ENCODE peak calls at places on chromosomes 7 and 10, in ten cellular contexts. N is mucosa of gallbladder, S is NCI-H1105 treated with DMSO at 0.1 percent for 48 hours, B is HTR-8/SVneo, P is left lung, Q is transverse colon, Z is NCI-H774, A is fibroblast of mammary gland, I is fibroblast of lung, Y is SHP77 treated with DMSO at 0.1 percent for 48 hours. F is an unnamed sample.

GRCh38 chr10:64257704-64258103 is 736.5 kb downstream of the REEP3 start:
- DNase-seq in N (no peak), S (no peak), B (no peak), P (no peak), Q (no peak), Z (no peak), A (no peak), I (no peak), Y (no peak), F (no peak)

GRCh38 chr7:80584778-80585177 is 53.7 kb upstream of the CD36 start:
- DNase-seq in N (no peak), S (no peak), B (no peak), P (no peak), Q (no peak), Z (no peak), A (peak), I (peak), Y (no peak), F (no peak)

GRCh38 chr10:97539523-97540200 is 32.9 kb upstream of the ANKRD2 start:
- DNase-seq in N (no peak), S (no peak), B (peak), P (peak), Q (no peak), Z (no peak), A (peak), I (peak), Y (no peak), F (no peak)

GRCh38 chr7:124412531-124412930 is 353.1 kb downstream of the GPR37 start:
- DNase-seq in N (no peak), S (no peak), B (no peak), P (no peak), Q (no peak), Z (no peak), A (no peak), I (no peak), Y (no peak), F (no peak)

GRCh38 chr10:28569506-28570159 is 36.7 kb downstream of the WAC start:
- DNase-seq in N (no peak), S (no peak), B (no peak), P (no peak), Q (no peak), Z (peak), A (peak), I (peak), Y (no peak), F (no peak)

GRCh38 chr10:124482401-124482800 is 20.8 kb downstream of the LHPP start:
- DNase-seq in N (no peak), S (no peak), B (no peak), P (no peak), Q (no peak), Z (no peak), A (no peak), I (no peak), Y (no peak), F (no peak)

GRCh38 chr7:17554341-17555015 is 256.0 kb downstream of the AHR start:
- DNase-seq in N (no peak), S (no peak), B (no peak), P (no peak), Q (no peak), Z (no peak), A (no peak), I (no peak), Y (no peak), F (no peak)

GRCh38 chr10:69960606-69961167 is 92.0 kb upstream of the MACROH2A2 start:
- DNase-seq in N (no peak), S (no peak), B (no peak), P (no peak), Q (no peak), Z (no peak), A (no peak), I (no peak), Y (no peak), F (no peak)

GRCh38 chr10:22253578-22253882 is 35.7 kb upstream of the EBLN1 start:
- DNase-seq in N (no peak), S (no peak), B (no peak), P (peak), Q (peak), Z (peak), A (no peak), I (no peak), Y (no peak), F (no peak)

GRCh38 chr7:129394982-129395906 is 39.0 kb upstream of the STRIP2 start:
- DNase-seq in N (no peak), S (no peak), B (no peak), P (no peak), Q (no peak), Z (no peak), A (no peak), I (no peak), Y (no peak), F (no peak)

GRCh38 chr10:68099736-68100135 is 9.6 kb upstream of the MYPN start:
- DNase-seq in N (no peak), S (no peak), B (no peak), P (no peak), Q (no peak), Z (no peak), A (peak), I (peak), Y (no peak), F (no peak)

GRCh38 chr7:16644624-16644986 is 949 bp downstream of the ANKMY2 start:
- DNase-seq in N (peak), S (peak), B (no peak), P (peak), Q (peak), Z (no peak), A (peak), I (peak), Y (no peak), F (peak)

GRCh38 chr10:125550362-125550761 is 132.6 kb downstream of the TEX36 start:
- DNase-seq in N (no peak), S (no peak), B (no peak), P (no peak), Q (no peak), Z (no peak), A (no peak), I (no peak), Y (no peak), F (no peak)

GRCh38 chr10:79073784-79074432 is 5.1 kb downstream of the ZMIZ1 start:
- DNase-seq in N (peak), S (peak), B (no peak), P (no peak), Q (peak), Z (no peak), A (peak), I (peak), Y (no peak), F (no peak)

GRCh38 chr10:103936022-103936421 is 18.0 kb upstream of the STN1 start:
- DNase-seq in N (no peak), S (no peak), B (no peak), P (no peak), Q (no peak), Z (no peak), A (no peak), I (no peak), Y (no peak), F (no peak)

GRCh38 chr7:95066736-95067530 is 159.5 kb downstream of the PPP1R9A start:
- DNase-seq in N (no peak), S (no peak), B (peak), P (no peak), Q (no peak), Z (no peak), A (peak), I (peak), Y (no peak), F (no peak)

GRCh38 chr10:36725581-36726520 is 399.5 kb upstream of the ANKRD30A start:
- DNase-seq in N (no peak), S (peak), B (peak), P (no peak), Q (no peak), Z (no peak), A (peak), I (peak), Y (no peak), F (no peak)

GRCh38 chr10:7533657-7534479 is 123.0 kb upstream of the SFMBT2 start:
- DNase-seq in N (no peak), S (no peak), B (no peak), P (no peak), Q (no peak), Z (no peak), A (no peak), I (no peak), Y (no peak), F (no peak)

GRCh38 chr7:30173058-30173897 is 38.5 kb downstream of the MTURN start:
- DNase-seq in N (peak), S (peak), B (peak), P (peak), Q (peak), Z (peak), A (peak), I (peak), Y (peak), F (no peak)

GRCh38 chr10:28072573-28072972 is 73.7 kb upstream of the ODAD2 start:
- DNase-seq in N (no peak), S (no peak), B (no peak), P (no peak), Q (no peak), Z (no peak), A (peak), I (no peak), Y (no peak), F (no peak)

GRCh38 chr10:114021135-114021534 is 22.5 kb upstream of the ADRB1 start:
- DNase-seq in N (no peak), S (no peak), B (no peak), P (peak), Q (no peak), Z (no peak), A (no peak), I (no peak), Y (no peak), F (no peak)

GRCh38 chr10:76089626-76090185 is 658.3 kb downstream of the LRMDA start:
- DNase-seq in N (no peak), S (no peak), B (no peak), P (no peak), Q (no peak), Z (no peak), A (no peak), I (no peak), Y (no peak), F (no peak)

GRCh38 chr7:127417346-127417745 is 24.8 kb upstream of the ZNF800 start:
- DNase-seq in N (no peak), S (no peak), B (no peak), P (no peak), Q (no peak), Z (no peak), A (no peak), I (no peak), Y (no peak), F (no peak)

GRCh38 chr7:97187067-97187466 is 69.6 kb downstream of the SDHAF3 start:
- DNase-seq in N (no peak), S (no peak), B (no peak), P (no peak), Q (no peak), Z (no peak), A (peak), I (peak), Y (no peak), F (no peak)

GRCh38 chr7:30470783-30471182 is 7.8 kb downstream of the NOD1 start:
- DNase-seq in N (peak), S (peak), B (no peak), P (peak), Q (peak), Z (peak), A (peak), I (peak), Y (peak), F (no peak)

GRCh38 chr10:22986771-22987542 is 59.1 kb downstream of the ARMC3 start:
- DNase-seq in N (no peak), S (peak), B (peak), P (no peak), Q (no peak), Z (peak), A (peak), I (peak), Y (peak), F (no peak)

GRCh38 chr7:97439637-97440214 is 292.2 kb upstream of the TAC1 start:
- DNase-seq in N (no peak), S (no peak), B (no peak), P (no peak), Q (no peak), Z (no peak), A (no peak), I (no peak), Y (no peak), F (no peak)

GRCh38 chr7:46356365-46356764 is 435.3 kb upstream of the IGFBP3 start:
- DNase-seq in N (no peak), S (no peak), B (no peak), P (no peak), Q (no peak), Z (no peak), A (no peak), I (no peak), Y (no peak), F (no peak)

GRCh38 chr7:99392659-99393362 is 15.6 kb downstream of the PDAP1 start:
- DNase-seq in N (peak), S (peak), B (no peak), P (peak), Q (peak), Z (no peak), A (peak), I (peak), Y (peak), F (peak)

GRCh38 chr7:1663243-1663642 is 6.8 kb upstream of the ELFN1 start:
- DNase-seq in N (no peak), S (no peak), B (no peak), P (peak), Q (no peak), Z (no peak), A (no peak), I (no peak), Y (no peak), F (no peak)

GRCh38 chr7:74032191-74032490 is 4.2 kb downstream of the ELN start:
- DNase-seq in N (peak), S (no peak), B (no peak), P (peak), Q (no peak), Z (no peak), A (peak), I (peak), Y (no peak), F (no peak)

GRCh38 chr7:22601812-22602568 is 102.0 kb upstream of the STEAP1B start:
- DNase-seq in N (no peak), S (no peak), B (no peak), P (no peak), Q (no peak), Z (no peak), A (peak), I (peak), Y (no peak), F (no peak)

GRCh38 chr10:132817701-132818211 is 31.8 kb upstream of the NKX6-2 start:
- DNase-seq in N (no peak), S (no peak), B (no peak), P (no peak), Q (no peak), Z (no peak), A (no peak), I (no peak), Y (no peak), F (no peak)

GRCh38 chr7:143279186-143280098 is 5.3 kb upstream of the TMEM139 start:
- DNase-seq in N (no peak), S (no peak), B (no peak), P (no peak), Q (no peak), Z (no peak), A (peak), I (peak), Y (no peak), F (no peak)

GRCh38 chr7:3280445-3280844 is 20.6 kb upstream of the SDK1 start:
- DNase-seq in N (no peak), S (no peak), B (no peak), P (no peak), Q (no peak), Z (no peak), A (no peak), I (peak), Y (no peak), F (no peak)

GRCh38 chr10:62020362-62020730 is 118.8 kb downstream of the ARID5B start:
- DNase-seq in N (no peak), S (no peak), B (no peak), P (no peak), Q (no peak), Z (no peak), A (no peak), I (no peak), Y (no peak), F (no peak)

F was measured in activated CD8-positive, alpha-beta memory T cell treated with anti-CD3 and anti-CD28 coated beads for 4 hours.